ENCODE peak calls at places on chromosome 1, in eight cellular contexts. One of them, this sample, is unnamed.

GRCh38 chr1:31084782-31085569 is 19.5 kb upstream of the PUM1 start:
- DNase-seq in ACHN: no peak
- DNase-seq in mesendoderm: no peak
- DNase-seq in adipocyte: no peak
- DNase-seq in CD8-positive, alpha-beta T cell: no peak
- DNase-seq in GM12892: no peak
- DNase-seq in dermis blood vessel endothelial cell: no peak
- DNase-seq in neural crest cell: no peak
- DNase-seq in this sample: no peak

GRCh38 chr1:51622455-51622913 is 5.6 kb downstream of the OSBPL9 start:
- DNase-seq in CD8-positive, alpha-beta T cell: no peak
- DNase-seq in GM12892: no peak
- DNase-seq in mesendoderm: peak
- DNase-seq in ACHN: peak
- DNase-seq in dermis blood vessel endothelial cell: peak
- DNase-seq in neural crest cell: no peak
- DNase-seq in adipocyte: peak
- DNase-seq in this sample: peak

GRCh38 chr1:226568077-226568831 is 19.7 kb downstream of the STUM start:
- DNase-seq in adipocyte: peak
- DNase-seq in ACHN: no peak
- DNase-seq in GM12892: no peak
- DNase-seq in dermis blood vessel endothelial cell: no peak
- DNase-seq in neural crest cell: no peak
- DNase-seq in CD8-positive, alpha-beta T cell: no peak
- DNase-seq in mesendoderm: peak
- DNase-seq in this sample: no peak

GRCh38 chr1:155966135-155966534 is 12.2 kb downstream of the ARHGEF2 start:
- DNase-seq in CD8-positive, alpha-beta T cell: no peak
- DNase-seq in GM12892: no peak
- DNase-seq in adipocyte: no peak
- DNase-seq in mesendoderm: no peak
- DNase-seq in ACHN: no peak
- DNase-seq in neural crest cell: no peak
- DNase-seq in dermis blood vessel endothelial cell: no peak
- DNase-seq in this sample: no peak

GRCh38 chr1:198598796-198599321 is 40.0 kb upstream of the PTPRC start:
- DNase-seq in dermis blood vessel endothelial cell: no peak
- DNase-seq in CD8-positive, alpha-beta T cell: no peak
- DNase-seq in neural crest cell: no peak
- DNase-seq in ACHN: peak
- DNase-seq in adipocyte: no peak
- DNase-seq in GM12892: no peak
- DNase-seq in mesendoderm: no peak
- DNase-seq in this sample: no peak

GRCh38 chr1:115976062-115976899 is at the start of gene SLC22A15:
- DNase-seq in neural crest cell: peak
- DNase-seq in GM12892: peak
- DNase-seq in mesendoderm: peak
- DNase-seq in dermis blood vessel endothelial cell: peak
- DNase-seq in adipocyte: peak
- DNase-seq in ACHN: peak
- DNase-seq in CD8-positive, alpha-beta T cell: peak
- DNase-seq in this sample: peak

GRCh38 chr1:116966791-116967190 is 34.8 kb upstream of the CD101 start:
- DNase-seq in CD8-positive, alpha-beta T cell: no peak
- DNase-seq in ACHN: no peak
- DNase-seq in GM12892: no peak
- DNase-seq in mesendoderm: no peak
- DNase-seq in neural crest cell: no peak
- DNase-seq in dermis blood vessel endothelial cell: no peak
- DNase-seq in adipocyte: no peak
- DNase-seq in this sample: no peak

GRCh38 chr1:181936768-181937581 is 124.5 kb downstream of the ZNF648 start:
- DNase-seq in GM12892: peak
- DNase-seq in dermis blood vessel endothelial cell: peak
- DNase-seq in ACHN: peak
- DNase-seq in mesendoderm: peak
- DNase-seq in adipocyte: peak
- DNase-seq in CD8-positive, alpha-beta T cell: peak
- DNase-seq in neural crest cell: peak
- DNase-seq in this sample: peak

GRCh38 chr1:57796609-57797008 is 372.7 kb upstream of the DAB1 start:
- DNase-seq in neural crest cell: no peak
- DNase-seq in dermis blood vessel endothelial cell: no peak
- DNase-seq in CD8-positive, alpha-beta T cell: no peak
- DNase-seq in mesendoderm: peak
- DNase-seq in ACHN: no peak
- DNase-seq in adipocyte: no peak
- DNase-seq in GM12892: no peak
- DNase-seq in this sample: peak

GRCh38 chr1:219666242-219666641 is 53.3 kb upstream of the ZC3H11B start:
- DNase-seq in CD8-positive, alpha-beta T cell: no peak
- DNase-seq in dermis blood vessel endothelial cell: no peak
- DNase-seq in ACHN: no peak
- DNase-seq in adipocyte: peak
- DNase-seq in mesendoderm: no peak
- DNase-seq in neural crest cell: no peak
- DNase-seq in GM12892: no peak
- DNase-seq in this sample: no peak

GRCh38 chr1:231032963-231033362 is 7.1 kb downstream of the FAM89A start:
- DNase-seq in GM12892: no peak
- DNase-seq in mesendoderm: no peak
- DNase-seq in CD8-positive, alpha-beta T cell: no peak
- DNase-seq in adipocyte: no peak
- DNase-seq in dermis blood vessel endothelial cell: no peak
- DNase-seq in ACHN: no peak
- DNase-seq in neural crest cell: no peak
- DNase-seq in this sample: no peak

GRCh38 chr1:233905416-233906051 is 1.1 kb downstream of the SLC35F3 start:
- DNase-seq in adipocyte: no peak
- DNase-seq in CD8-positive, alpha-beta T cell: no peak
- DNase-seq in ACHN: peak
- DNase-seq in dermis blood vessel endothelial cell: no peak
- DNase-seq in neural crest cell: no peak
- DNase-seq in mesendoderm: peak
- DNase-seq in GM12892: no peak
- DNase-seq in this sample: no peak

GRCh38 chr1:58768971-58769808 is 14.7 kb downstream of the JUN start:
- DNase-seq in dermis blood vessel endothelial cell: peak
- DNase-seq in ACHN: peak
- DNase-seq in adipocyte: peak
- DNase-seq in GM12892: no peak
- DNase-seq in mesendoderm: peak
- DNase-seq in neural crest cell: peak
- DNase-seq in CD8-positive, alpha-beta T cell: peak
- DNase-seq in this sample: peak